ENCODE peak calls at places on chromosomes 3 and 15, in seven cellular contexts. Y is neuronal stem cell, Q is IMR-90, N is H9, F is mesendoderm, A is trophoblast cell, R is mesenchymal stem cell. S is an unnamed sample.

GRCh38 chr15:74027688-74028087 is 33.2 kb downstream of the PML start:
- DNase-seq in R (no peak), Y (no peak), F (no peak), Q (no peak), N (no peak), A (no peak), S (no peak)

GRCh38 chr3:193895409-193895808 is 240.5 kb upstream of the HES1 start:
- DNase-seq in N (no peak), Y (no peak), R (no peak), F (no peak), A (peak), Q (no peak), S (no peak)

GRCh38 chr15:83919319-83919830 is 265.5 kb downstream of the ADAMTSL3 start:
- DNase-seq in Y (no peak), N (no peak), Q (no peak), R (no peak), F (no peak), A (no peak), S (no peak)

GRCh38 chr15:51234181-51234927 is 104.0 kb downstream of the CYP19A1 start:
- DNase-seq in F (no peak), A (no peak), Q (no peak), Y (no peak), R (no peak), N (no peak), S (no peak)

GRCh38 chr3:196991581-196992460 is 23.2 kb upstream of the PIGZ start:
- DNase-seq in Y (no peak), R (no peak), N (peak), A (no peak), F (no peak), Q (no peak), S (peak)

GRCh38 chr15:47870956-47871625 is 153.8 kb downstream of the SEMA6D start:
- DNase-seq in F (peak), R (peak), N (no peak), A (peak), Y (no peak), Q (peak), S (no peak)

GRCh38 chr15:31974855-31975421 is 55.4 kb upstream of the CHRNA7 start:
- DNase-seq in Y (peak), R (peak), F (peak), N (peak), A (peak), Q (peak), S (no peak)

GRCh38 chr3:111547645-111548044 is 5.6 kb downstream of the CD96 start:
- DNase-seq in A (no peak), R (no peak), Y (no peak), F (no peak), Q (no peak), N (no peak), S (no peak)

GRCh38 chr15:74127954-74128784 is 2.2 kb upstream of the ISLR2 start:
- DNase-seq in R (no peak), N (no peak), F (no peak), Y (no peak), A (peak), Q (no peak), S (peak)

DNA sequence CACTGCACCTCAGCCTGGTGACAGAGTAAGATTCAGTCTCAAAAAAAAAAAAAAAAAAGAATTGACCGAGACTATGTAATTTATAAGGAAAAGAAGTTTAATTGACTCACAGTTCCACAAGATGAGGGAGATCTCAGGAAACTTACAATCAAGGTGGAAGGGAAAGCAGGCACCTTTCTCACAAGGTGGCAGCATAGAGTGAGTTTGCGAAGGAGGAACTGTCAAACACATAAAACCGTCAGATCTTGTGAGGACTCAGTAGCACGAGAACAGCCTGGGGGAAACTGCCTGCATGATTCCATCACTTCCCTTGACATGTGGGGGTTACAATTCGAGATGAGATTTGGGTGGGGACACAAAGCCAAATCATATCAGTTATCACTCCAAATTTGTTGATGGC is 380.9 kb downstream of the EDEM1 start:
- DNase-seq in Q (no peak), N (peak), A (peak), F (peak), Y (no peak), R (no peak), S (no peak)
- H3K18ac ChIP-seq in Q (no peak), N (no peak), A (no peak), F (no peak), Y (no peak), R (no peak), S (no peak)

GRCh38 chr15:99386429-99386828 is 135.1 kb downstream of the LRRC28 start:
- DNase-seq in Y (no peak), Q (no peak), F (no peak), A (no peak), N (no peak), R (no peak), S (no peak)

GRCh38 chr15:99385865-99386264 is 134.6 kb downstream of the LRRC28 start:
- DNase-seq in R (peak), N (no peak), A (no peak), Y (no peak), Q (peak), F (no peak), S (no peak)

GRCh38 chr15:99384992-99385669 is 133.8 kb downstream of the LRRC28 start:
- DNase-seq in Q (no peak), A (no peak), R (no peak), Y (no peak), N (no peak), F (peak), S (no peak)

GRCh38 chr15:99390667-99391066 is 139.4 kb downstream of the LRRC28 start:
- DNase-seq in Y (no peak), A (no peak), Q (no peak), N (peak), F (peak), R (no peak), S (no peak)

DNA sequence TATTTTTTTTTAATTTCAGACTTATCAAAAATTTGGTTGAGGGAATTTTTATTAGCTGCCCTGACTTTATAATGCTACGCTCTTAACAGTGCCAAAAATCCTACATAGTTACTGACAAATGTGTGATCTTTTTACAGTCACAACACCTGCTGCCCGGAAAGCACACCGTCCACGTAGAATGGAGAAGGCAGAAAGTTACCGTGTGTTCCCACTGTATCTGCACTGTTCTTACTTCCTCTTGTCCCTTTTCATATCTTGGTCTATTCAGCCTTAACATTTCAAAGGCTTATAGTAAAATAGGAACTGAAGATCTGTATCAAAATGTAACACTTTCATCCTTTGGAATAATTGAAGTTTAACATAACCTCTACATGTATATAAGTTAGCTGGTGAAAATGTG is 136.5 kb downstream of the LRRC28 start:
- DNase-seq in A (no peak), N (no peak), F (no peak), R (no peak), Q (no peak), Y (no peak), S (no peak)
- H3K18ac ChIP-seq in A (no peak), N (no peak), F (no peak), R (no peak), Q (no peak), Y (no peak), S (no peak)

GRCh38 chr15:88266170-88266569 is 9.6 kb upstream of the NTRK3 start:
- DNase-seq in A (no peak), R (no peak), Y (no peak), N (no peak), Q (no peak), F (no peak), S (no peak)
- H3K18ac ChIP-seq in A (no peak), R (no peak), Y (no peak), N (no peak), Q (no peak), F (no peak), S (no peak)

GRCh38 chr3:85933326-85933725 is 974.5 kb downstream of the CADM2 start:
- DNase-seq in Y (no peak), F (no peak), A (no peak), Q (no peak), R (no peak), N (no peak), S (no peak)
- H3K18ac ChIP-seq in Y (no peak), F (peak), A (no peak), Q (no peak), R (no peak), N (no peak), S (no peak)

DNA sequence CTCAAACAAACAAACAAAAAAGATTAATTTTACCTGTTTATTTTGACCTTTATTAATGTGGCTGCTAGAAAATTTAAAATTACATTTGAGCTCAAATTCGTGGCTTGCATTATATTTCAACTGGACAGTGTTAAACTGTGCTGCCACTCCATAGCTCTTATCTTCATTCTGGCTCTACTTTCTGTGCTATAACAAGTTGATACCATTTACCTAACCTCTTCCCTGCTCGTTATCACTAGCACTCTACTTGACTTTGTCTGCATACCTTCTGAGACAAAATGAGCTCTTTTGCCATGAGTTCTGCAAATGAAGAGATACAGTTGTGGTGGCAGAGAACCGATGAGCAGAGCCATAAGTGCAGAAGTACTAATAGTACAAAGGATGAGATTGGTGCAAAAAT is 26.4 kb downstream of the MINDY2 start:
- DNase-seq in N (no peak), Y (no peak), R (no peak), Q (no peak), F (no peak), A (no peak), S (no peak)
- H3K18ac ChIP-seq in N (no peak), Y (no peak), R (no peak), Q (no peak), F (no peak), A (no peak), S (no peak)

DNA sequence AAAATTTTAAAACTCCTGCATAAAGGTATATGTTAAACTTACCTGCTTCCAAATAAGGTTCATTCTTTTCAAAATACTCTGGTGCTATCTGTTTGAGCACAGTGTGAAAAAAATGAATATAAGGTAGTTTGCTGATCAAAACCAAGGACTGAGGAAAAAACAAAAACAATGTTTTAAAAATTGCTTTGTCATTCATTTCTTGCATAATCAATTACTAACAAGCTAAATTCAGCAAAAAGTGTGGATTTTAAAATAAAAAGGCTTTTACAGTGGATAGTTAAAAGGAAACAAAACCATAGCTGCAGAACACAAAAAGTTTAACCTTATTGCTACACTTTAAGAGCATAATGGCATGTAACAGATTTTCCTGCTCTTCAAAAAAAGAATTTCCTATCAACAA is 31.5 kb downstream of the DENND6A start:
- DNase-seq in N (no peak), Q (no peak), A (no peak), F (no peak), R (no peak), Y (no peak), S (no peak)
- H3K18ac ChIP-seq in N (no peak), Q (no peak), A (no peak), F (no peak), R (no peak), Y (no peak), S (no peak)

GRCh38 chr15:57694264-57694663 is 12.2 kb upstream of the POLR2M start:
- DNase-seq in A (no peak), F (no peak), N (no peak), Y (no peak), R (no peak), Q (no peak), S (no peak)

GRCh38 chr15:57692709-57693108 is 13.8 kb upstream of the POLR2M start:
- DNase-seq in N (no peak), Y (no peak), Q (peak), R (no peak), F (no peak), A (no peak), S (no peak)

GRCh38 chr15:57686657-57687056 is 19.9 kb upstream of the POLR2M start:
- DNase-seq in F (no peak), N (no peak), A (no peak), Q (no peak), R (no peak), Y (no peak), S (no peak)

GRCh38 chr15:57690341-57690966 is 16.1 kb upstream of the POLR2M start:
- DNase-seq in F (no peak), R (no peak), N (no peak), Y (no peak), Q (no peak), A (no peak), S (no peak)

DNA sequence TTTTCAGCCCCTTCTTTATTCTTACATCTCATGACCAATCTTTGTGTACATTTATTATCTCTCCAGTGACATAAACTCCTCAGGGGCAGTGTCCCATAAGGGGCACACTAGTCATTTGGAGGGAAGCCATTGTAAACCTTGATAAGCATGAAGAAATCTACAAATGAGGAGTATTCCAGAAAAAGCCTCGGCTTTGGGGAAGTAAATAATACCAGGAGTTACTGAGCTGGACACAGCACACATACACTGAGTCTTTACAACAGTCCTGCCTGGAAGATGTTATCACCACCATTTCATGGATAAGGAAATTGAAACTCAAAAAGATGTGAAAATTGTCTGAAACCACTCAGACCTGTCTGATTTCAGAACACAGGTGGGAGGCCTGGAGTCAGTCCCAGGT is 15.4 kb upstream of the POLR2M start:
- DNase-seq in A (no peak), Q (no peak), R (no peak), F (no peak), Y (no peak), N (no peak), S (no peak)
- H3K18ac ChIP-seq in A (no peak), Q (no peak), R (no peak), F (no peak), Y (no peak), N (no peak), S (no peak)

GRCh38 chr3:159817571-159817970 is 171.1 kb upstream of the IL12A start:
- DNase-seq in N (no peak), F (no peak), R (no peak), A (peak), Q (no peak), Y (no peak), S (no peak)

GRCh38 chr3:159818997-159819500 is 169.6 kb upstream of the IL12A start:
- DNase-seq in R (no peak), Q (no peak), F (no peak), A (no peak), N (no peak), Y (no peak), S (no peak)

GRCh38 chr3:159817136-159817535 is 171.5 kb upstream of the IL12A start:
- DNase-seq in F (no peak), N (no peak), R (no peak), Y (no peak), Q (no peak), A (peak), S (no peak)

GRCh38 chr3:159819676-159820075 is 169.0 kb upstream of the IL12A start:
- DNase-seq in A (peak), Y (no peak), Q (no peak), R (no peak), F (no peak), N (no peak), S (no peak)

DNA sequence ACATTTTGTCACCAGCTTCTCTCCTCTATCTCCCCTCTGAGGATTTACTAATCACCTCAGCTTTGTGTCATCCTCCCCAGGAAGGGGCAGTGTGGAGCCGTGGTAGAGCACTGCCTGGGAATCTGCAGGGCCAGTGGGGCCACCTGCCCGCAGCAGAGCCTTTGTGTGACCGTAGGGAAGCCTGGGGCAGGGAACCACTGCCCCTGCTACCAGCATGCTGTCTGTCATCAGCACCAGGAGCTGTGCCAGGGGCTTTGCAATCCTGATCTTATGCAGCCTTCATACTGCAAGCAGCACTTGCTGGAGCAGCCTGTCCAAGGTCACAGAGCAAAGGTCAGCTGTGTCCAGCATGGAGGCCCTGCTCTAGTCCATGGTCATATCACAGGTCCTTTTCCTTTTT is 170.2 kb upstream of the IL12A start:
- DNase-seq in Y (no peak), N (peak), Q (no peak), F (peak), R (no peak), A (peak), S (peak)
- H3K18ac ChIP-seq in Y (peak), N (no peak), Q (no peak), F (no peak), R (peak), A (no peak), S (no peak)

GRCh38 chr3:69901802-69902201 is 97.7 kb upstream of the SAMMSON start:
- DNase-seq in A (no peak), R (no peak), N (no peak), F (no peak), Y (no peak), Q (no peak), S (no peak)

GRCh38 chr3:69902386-69902785 is 97.1 kb upstream of the SAMMSON start:
- DNase-seq in R (no peak), Q (no peak), F (no peak), A (no peak), N (no peak), Y (no peak), S (no peak)

GRCh38 chr3:69913422-69913821 is 86.1 kb upstream of the SAMMSON start:
- DNase-seq in N (no peak), F (no peak), R (no peak), Q (no peak), Y (no peak), A (no peak), S (no peak)

GRCh38 chr3:69906351-69906966 is 93.1 kb upstream of the SAMMSON start:
- DNase-seq in F (no peak), Q (no peak), N (no peak), Y (no peak), R (peak), A (no peak), S (no peak)

GRCh38 chr3:69907554-69907953 is 92.0 kb upstream of the SAMMSON start:
- DNase-seq in R (no peak), N (no peak), F (no peak), Q (no peak), A (no peak), Y (no peak), S (no peak)
- H3K18ac ChIP-seq in R (no peak), N (no peak), F (no peak), Q (peak), A (no peak), Y (no peak), S (no peak)

GRCh38 chr3:100710355-100711198 is 1.3 kb downstream of the TFG start:
- DNase-seq in F (peak), N (peak), Q (peak), Y (peak), A (peak), R (peak), S (no peak)

GRCh38 chr3:100708644-100708988 is 678 bp upstream of the TFG start:
- DNase-seq in F (no peak), R (no peak), A (peak), Q (no peak), Y (no peak), N (no peak), S (no peak)

GRCh38 chr3:100709840-100710235 is 544 bp downstream of the TFG start:
- DNase-seq in N (peak), F (peak), A (peak), Q (peak), R (peak), Y (peak), S (peak)

GRCh38 chr3:100706365-100706764 is 2.9 kb upstream of the TFG start:
- DNase-seq in N (no peak), R (no peak), Q (peak), F (no peak), A (peak), Y (no peak), S (no peak)

DNA sequence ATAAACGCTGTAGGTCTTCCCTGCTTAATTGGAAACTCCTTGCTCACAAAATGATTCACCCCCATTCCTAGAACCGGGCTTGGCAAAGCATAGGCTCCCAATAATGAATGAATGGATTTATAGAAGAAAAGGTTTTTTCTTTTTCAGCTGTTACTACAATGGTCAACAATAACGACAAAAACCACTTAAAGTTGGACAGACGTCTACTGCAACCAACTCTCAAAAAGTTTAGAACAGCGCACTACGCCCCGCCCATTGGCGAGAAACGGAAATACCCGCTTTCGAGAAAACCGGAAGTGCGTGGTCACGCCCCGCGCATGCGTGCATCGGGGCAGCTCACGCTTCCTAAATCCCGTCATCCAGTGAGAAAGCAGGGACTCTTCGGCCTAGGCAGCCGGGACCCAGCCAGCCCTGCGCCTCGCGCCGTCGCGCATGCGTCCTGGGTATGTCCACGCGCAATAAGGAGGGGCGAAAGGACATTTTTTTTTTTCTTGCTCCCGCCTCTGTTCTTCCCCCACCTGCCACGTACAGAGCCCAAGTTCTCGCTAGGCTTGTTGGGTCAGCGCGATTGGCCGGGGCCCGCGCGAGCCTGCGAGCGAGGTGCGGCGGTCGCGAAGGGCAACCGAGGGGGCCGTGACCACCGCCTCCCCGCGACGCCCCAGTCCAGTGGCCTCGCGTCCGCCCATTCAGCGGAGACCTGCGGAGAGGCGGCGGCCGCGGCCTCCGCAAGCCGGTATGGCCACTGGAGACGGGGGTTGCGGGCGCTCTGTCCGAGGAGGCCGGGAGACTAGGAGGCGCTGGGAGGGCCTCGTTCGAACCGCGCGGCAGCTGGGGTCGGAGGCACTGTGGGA is at the start of gene TFG:
- DNase-seq in R (peak), Y (peak), F (peak), Q (peak), N (peak), A (peak), S (peak)
- H3K18ac ChIP-seq in R (peak), Y (peak), F (peak), Q (peak), N (peak), A (peak), S (peak)

S was measured in H1.